ENCODE peak calls at places on chromosomes 11 and 22, in six cellular contexts. One of them, this sample, is unnamed.
A peak's percentile ranks its signal among the peaks of the same experiment; 100 is the strongest.

GRCh38 chr22:37109242-37109917 is at the start of gene TMPRSS6:
- DNase-seq in thyroid gland: no peak
- DNase-seq in HCT116: no peak
- DNase-seq in CD8-positive, alpha-beta T cell: no peak
- DNase-seq in fibroblast of pulmonary artery: no peak
- DNase-seq in foreskin fibroblast: no peak
- DNase-seq in this sample: no peak

GRCh38 chr11:122344281-122344680 is 228.3 kb upstream of the BLID start:
- DNase-seq in foreskin fibroblast: peak; percentile 81
- DNase-seq in fibroblast of pulmonary artery: peak; percentile 90
- DNase-seq in CD8-positive, alpha-beta T cell: no peak
- DNase-seq in HCT116: no peak
- DNase-seq in thyroid gland: no peak
- DNase-seq in this sample: no peak

GRCh38 chr11:93225642-93226041 is 27.9 kb upstream of the SLC36A4 start:
- DNase-seq in CD8-positive, alpha-beta T cell: no peak
- DNase-seq in foreskin fibroblast: peak; percentile 1
- DNase-seq in HCT116: peak; percentile 13
- DNase-seq in fibroblast of pulmonary artery: peak; percentile 48
- DNase-seq in thyroid gland: no peak
- DNase-seq in this sample: no peak

GRCh38 chr11:132456735-132457328 is 1075.5 kb downstream of the OPCML start:
- DNase-seq in foreskin fibroblast: no peak
- DNase-seq in thyroid gland: peak; percentile 15
- DNase-seq in HCT116: no peak
- DNase-seq in fibroblast of pulmonary artery: no peak
- DNase-seq in CD8-positive, alpha-beta T cell: no peak
- DNase-seq in this sample: no peak

GRCh38 chr11:1832989-1833365 is 1.8 kb upstream of the SYT8 start:
- DNase-seq in HCT116: no peak
- DNase-seq in thyroid gland: no peak
- DNase-seq in fibroblast of pulmonary artery: no peak
- DNase-seq in CD8-positive, alpha-beta T cell: no peak
- DNase-seq in foreskin fibroblast: no peak
- DNase-seq in this sample: no peak

GRCh38 chr22:32880061-32880460 is 78.6 kb downstream of the TIMP3 start:
- DNase-seq in HCT116: no peak
- DNase-seq in foreskin fibroblast: peak; percentile 40
- DNase-seq in fibroblast of pulmonary artery: peak; percentile 67
- DNase-seq in thyroid gland: no peak
- DNase-seq in CD8-positive, alpha-beta T cell: no peak
- DNase-seq in this sample: no peak

GRCh38 chr22:27115816-27116256 is 458.4 kb downstream of the MIAT start:
- DNase-seq in fibroblast of pulmonary artery: peak; percentile 58
- DNase-seq in CD8-positive, alpha-beta T cell: no peak
- DNase-seq in thyroid gland: no peak
- DNase-seq in HCT116: peak; percentile 92
- DNase-seq in foreskin fibroblast: peak; percentile 56
- DNase-seq in this sample: no peak

GRCh38 chr11:61688368-61689163 is 8.4 kb downstream of the DAGLA start:
- DNase-seq in CD8-positive, alpha-beta T cell: no peak
- DNase-seq in thyroid gland: peak; percentile 91
- DNase-seq in foreskin fibroblast: peak; percentile 67
- DNase-seq in fibroblast of pulmonary artery: peak; percentile 56
- DNase-seq in HCT116: no peak
- DNase-seq in this sample: no peak

GRCh38 chr22:24516301-24516737 is 21.2 kb downstream of the UPB1 start:
- DNase-seq in fibroblast of pulmonary artery: peak; percentile 91
- DNase-seq in CD8-positive, alpha-beta T cell: no peak
- DNase-seq in thyroid gland: peak; percentile 53
- DNase-seq in foreskin fibroblast: peak; percentile 71
- DNase-seq in HCT116: no peak
- DNase-seq in this sample: peak; percentile 43

GRCh38 chr11:42591841-42592240 is 720.0 kb upstream of the API5 start:
- DNase-seq in thyroid gland: no peak
- DNase-seq in fibroblast of pulmonary artery: no peak
- DNase-seq in CD8-positive, alpha-beta T cell: no peak
- DNase-seq in foreskin fibroblast: no peak
- DNase-seq in HCT116: no peak
- DNase-seq in this sample: no peak

GRCh38 chr11:121482231-121483129 is 29.7 kb upstream of the SORL1-AS1 start:
- DNase-seq in CD8-positive, alpha-beta T cell: peak; percentile 79
- DNase-seq in fibroblast of pulmonary artery: peak; percentile 27
- DNase-seq in thyroid gland: no peak
- DNase-seq in foreskin fibroblast: no peak
- DNase-seq in HCT116: no peak
- DNase-seq in this sample: no peak

GRCh38 chr11:46429709-46430108 is 38.1 kb upstream of the CHRM4 start:
- DNase-seq in fibroblast of pulmonary artery: no peak
- DNase-seq in HCT116: no peak
- DNase-seq in thyroid gland: no peak
- DNase-seq in CD8-positive, alpha-beta T cell: no peak
- DNase-seq in foreskin fibroblast: no peak
- DNase-seq in this sample: no peak

GRCh38 chr11:72864692-72865655 is 50.8 kb downstream of the ATG16L2 start:
- DNase-seq in HCT116: no peak
- DNase-seq in foreskin fibroblast: peak; percentile 44
- DNase-seq in thyroid gland: no peak
- DNase-seq in fibroblast of pulmonary artery: peak; percentile 79
- DNase-seq in CD8-positive, alpha-beta T cell: no peak
- DNase-seq in this sample: no peak

GRCh38 chr11:77396305-77396704 is 77.6 kb downstream of the PAK1 start:
- DNase-seq in HCT116: no peak
- DNase-seq in thyroid gland: no peak
- DNase-seq in foreskin fibroblast: no peak
- DNase-seq in CD8-positive, alpha-beta T cell: no peak
- DNase-seq in fibroblast of pulmonary artery: no peak
- DNase-seq in this sample: no peak
- TF ChIP-seq CTCF in HCT116: no peak
- TF ChIP-seq CTCF in thyroid gland: no peak
- TF ChIP-seq CTCF in foreskin fibroblast: no peak
- TF ChIP-seq CTCF in CD8-positive, alpha-beta T cell: no peak
- TF ChIP-seq CTCF in fibroblast of pulmonary artery: no peak
- TF ChIP-seq CTCF in this sample: no peak

DNA sequence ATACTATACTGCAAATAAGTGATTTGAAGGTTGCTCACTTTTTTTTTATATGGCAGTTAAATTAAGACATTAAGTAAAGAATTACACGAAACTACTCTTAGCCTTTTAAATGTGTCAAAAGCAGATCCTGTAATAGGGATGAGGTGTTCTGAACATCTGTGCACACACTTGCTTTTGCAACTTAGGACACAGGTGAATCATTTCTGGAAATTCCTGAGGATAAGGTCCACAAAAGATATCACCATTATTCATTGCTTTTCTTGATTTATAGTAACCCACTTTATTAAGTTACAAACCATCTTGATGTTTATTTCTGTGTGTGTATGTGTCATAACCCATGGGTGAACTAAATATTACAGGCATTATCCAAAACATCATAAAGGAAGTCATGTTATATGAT is 55.9 kb downstream of the SLC5A12 start:
- DNase-seq in HCT116: no peak
- DNase-seq in fibroblast of pulmonary artery: no peak
- DNase-seq in foreskin fibroblast: no peak
- DNase-seq in thyroid gland: no peak
- DNase-seq in CD8-positive, alpha-beta T cell: no peak
- DNase-seq in this sample: no peak
- H3K4me3 ChIP-seq in HCT116: no peak overlapping the region
- H3K4me3 ChIP-seq in fibroblast of pulmonary artery: no peak overlapping the region
- H3K4me3 ChIP-seq in foreskin fibroblast: no peak overlapping the region
- H3K4me3 ChIP-seq in thyroid gland: no peak overlapping the region
- H3K4me3 ChIP-seq in CD8-positive, alpha-beta T cell: no peak overlapping the region
- H3K4me3 ChIP-seq in this sample: no peak overlapping the region

DNA sequence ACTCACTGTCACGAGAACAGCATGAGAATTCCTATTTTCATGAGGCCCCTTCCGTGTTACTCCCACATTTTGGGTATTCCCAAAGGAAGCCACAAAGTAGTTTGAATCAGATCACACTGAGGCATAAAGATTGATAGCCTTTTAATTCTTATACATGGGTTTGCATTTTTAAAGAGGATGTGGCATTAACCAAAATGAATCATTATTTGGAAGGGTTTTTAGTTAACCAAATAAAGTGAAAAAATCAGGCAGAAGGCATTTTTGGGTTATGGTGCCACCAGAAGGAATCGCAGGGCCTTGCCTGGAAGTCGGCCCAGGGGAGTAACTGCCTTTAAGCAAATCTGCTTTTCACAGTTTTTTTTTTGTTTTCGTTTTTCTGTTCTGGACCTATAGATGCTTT is 55.4 kb downstream of the HSD17B12 start:
- DNase-seq in CD8-positive, alpha-beta T cell: no peak
- DNase-seq in HCT116: no peak
- DNase-seq in foreskin fibroblast: no peak
- DNase-seq in fibroblast of pulmonary artery: peak; percentile 36
- DNase-seq in thyroid gland: no peak
- DNase-seq in this sample: no peak
- TF ChIP-seq CTCF in CD8-positive, alpha-beta T cell: no peak
- TF ChIP-seq CTCF in HCT116: no peak
- TF ChIP-seq CTCF in foreskin fibroblast: no peak
- TF ChIP-seq CTCF in fibroblast of pulmonary artery: peak; percentile 15
- TF ChIP-seq CTCF in thyroid gland: no peak
- TF ChIP-seq CTCF in this sample: peak; percentile 15

GRCh38 chr11:97743205-97743742 is 1277.5 kb upstream of the CNTN5 start:
- DNase-seq in HCT116: no peak
- DNase-seq in thyroid gland: no peak
- DNase-seq in foreskin fibroblast: no peak
- DNase-seq in CD8-positive, alpha-beta T cell: no peak
- DNase-seq in fibroblast of pulmonary artery: peak; percentile 62
- DNase-seq in this sample: no peak
- H3K4me3 ChIP-seq in HCT116: no peak overlapping the region
- H3K4me3 ChIP-seq in thyroid gland: no peak overlapping the region
- H3K4me3 ChIP-seq in foreskin fibroblast: no peak overlapping the region
- H3K4me3 ChIP-seq in CD8-positive, alpha-beta T cell: no peak overlapping the region
- H3K4me3 ChIP-seq in fibroblast of pulmonary artery: no peak overlapping the region
- H3K4me3 ChIP-seq in this sample: no peak overlapping the region

GRCh38 chr11:67285541-67286498 is 3.3 kb upstream of the ANKRD13D start:
- DNase-seq in foreskin fibroblast: no peak
- DNase-seq in CD8-positive, alpha-beta T cell: peak; percentile 74
- DNase-seq in HCT116: no peak
- DNase-seq in fibroblast of pulmonary artery: no peak
- DNase-seq in thyroid gland: no peak
- DNase-seq in this sample: no peak

GRCh38 chr11:67284811-67285540 is 4.1 kb upstream of the ANKRD13D start:
- DNase-seq in CD8-positive, alpha-beta T cell: no peak
- DNase-seq in fibroblast of pulmonary artery: no peak
- DNase-seq in thyroid gland: no peak
- DNase-seq in HCT116: no peak
- DNase-seq in foreskin fibroblast: no peak
- DNase-seq in this sample: no peak

GRCh38 chr11:67287355-67288197 is 1.5 kb upstream of the ANKRD13D start:
- DNase-seq in HCT116: no peak
- DNase-seq in fibroblast of pulmonary artery: no peak
- DNase-seq in foreskin fibroblast: no peak
- DNase-seq in thyroid gland: no peak
- DNase-seq in CD8-positive, alpha-beta T cell: peak; percentile 72
- DNase-seq in this sample: no peak

GRCh38 chr11:67288198-67288451 is 978 bp upstream of the ANKRD13D start:
- DNase-seq in CD8-positive, alpha-beta T cell: no peak
- DNase-seq in HCT116: no peak
- DNase-seq in foreskin fibroblast: no peak
- DNase-seq in thyroid gland: no peak
- DNase-seq in fibroblast of pulmonary artery: no peak
- DNase-seq in this sample: no peak

DNA sequence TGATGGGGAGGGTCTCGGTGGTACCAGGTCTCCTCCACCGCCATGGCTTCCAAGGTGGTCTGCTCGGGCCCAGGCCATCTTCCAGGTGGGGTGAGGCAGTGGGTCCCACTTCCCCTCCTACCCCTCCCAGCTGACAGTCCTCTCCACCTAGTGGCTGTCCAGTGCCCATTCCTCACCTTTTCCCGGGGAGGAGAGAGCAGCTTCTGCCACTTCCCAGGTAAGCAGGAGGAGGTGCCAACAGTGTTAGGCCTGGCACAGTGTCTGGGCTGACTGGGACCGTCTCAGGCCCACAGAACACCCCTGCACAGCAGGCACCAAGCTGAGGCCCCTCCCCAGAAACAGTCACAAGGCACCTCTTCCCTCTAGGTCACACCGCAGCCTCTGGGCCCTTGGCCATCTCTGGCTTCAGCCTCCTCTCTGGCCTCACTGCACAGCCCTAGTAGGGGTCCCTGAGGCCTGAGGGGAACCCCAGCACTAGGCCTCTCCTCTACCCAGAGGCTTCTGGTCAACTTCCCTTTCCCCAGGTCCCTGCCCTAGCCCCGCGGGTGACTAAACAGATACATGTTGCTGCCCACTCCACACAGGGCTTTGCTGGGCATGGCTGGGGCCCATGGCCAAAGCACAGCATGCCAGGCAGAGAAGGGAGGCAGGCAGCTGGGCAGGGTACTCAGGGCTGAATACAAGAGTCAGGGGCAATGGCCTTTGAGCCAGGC is 2.3 kb upstream of the ANKRD13D start:
- DNase-seq in HCT116: no peak
- DNase-seq in fibroblast of pulmonary artery: no peak
- DNase-seq in CD8-positive, alpha-beta T cell: no peak
- DNase-seq in foreskin fibroblast: no peak
- DNase-seq in thyroid gland: no peak
- DNase-seq in this sample: no peak
- TF ChIP-seq CTCF in HCT116: peak; percentile 22
- TF ChIP-seq CTCF in fibroblast of pulmonary artery: no peak
- TF ChIP-seq CTCF in CD8-positive, alpha-beta T cell: no peak
- TF ChIP-seq CTCF in foreskin fibroblast: no peak
- TF ChIP-seq CTCF in thyroid gland: no peak
- TF ChIP-seq CTCF in this sample: no peak

GRCh38 chr22:50482107-50483074 is 1.0 kb downstream of the ADM2 start:
- DNase-seq in foreskin fibroblast: no peak
- DNase-seq in CD8-positive, alpha-beta T cell: no peak
- DNase-seq in fibroblast of pulmonary artery: no peak
- DNase-seq in HCT116: no peak
- DNase-seq in thyroid gland: peak; percentile 43
- DNase-seq in this sample: no peak

GRCh38 chr22:50479686-50480085 is 1.7 kb upstream of the ADM2 start:
- DNase-seq in HCT116: no peak
- DNase-seq in foreskin fibroblast: no peak
- DNase-seq in fibroblast of pulmonary artery: no peak
- DNase-seq in thyroid gland: peak; percentile 57
- DNase-seq in CD8-positive, alpha-beta T cell: no peak
- DNase-seq in this sample: no peak

GRCh38 chr22:50481440-50482106 is at the start of gene ADM2:
- DNase-seq in CD8-positive, alpha-beta T cell: peak; percentile 78
- DNase-seq in foreskin fibroblast: no peak
- DNase-seq in fibroblast of pulmonary artery: no peak
- DNase-seq in HCT116: no peak
- DNase-seq in thyroid gland: peak; percentile 68
- DNase-seq in this sample: no peak

GRCh38 chr22:50483106-50483505 is 1.8 kb downstream of the ADM2 start:
- DNase-seq in CD8-positive, alpha-beta T cell: no peak
- DNase-seq in thyroid gland: no peak
- DNase-seq in foreskin fibroblast: no peak
- DNase-seq in HCT116: no peak
- DNase-seq in fibroblast of pulmonary artery: no peak
- DNase-seq in this sample: no peak

DNA sequence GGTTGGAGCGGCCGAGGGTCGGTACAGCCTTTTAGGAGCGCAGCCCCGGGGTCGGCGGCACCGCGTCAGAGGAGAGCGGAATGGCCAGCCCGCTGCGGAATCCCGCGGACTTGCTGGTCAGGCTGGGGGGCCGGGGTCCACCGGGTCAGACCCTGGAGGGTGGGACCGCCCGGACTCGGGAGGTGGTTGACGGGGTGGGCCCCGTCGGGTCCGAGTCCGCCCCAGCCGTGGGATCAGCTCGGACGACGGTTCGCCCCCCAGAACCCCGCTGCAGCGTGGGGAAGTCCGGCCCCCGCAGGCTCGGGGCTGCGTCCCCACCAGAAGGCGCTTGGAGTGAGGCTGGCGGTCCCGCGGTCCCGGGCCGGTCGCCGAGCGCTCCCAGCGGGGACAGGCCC is 301 bp upstream of the ADM2 start:
- DNase-seq in CD8-positive, alpha-beta T cell: no peak
- DNase-seq in foreskin fibroblast: no peak
- DNase-seq in thyroid gland: no peak
- DNase-seq in HCT116: no peak
- DNase-seq in fibroblast of pulmonary artery: no peak
- DNase-seq in this sample: no peak
- H3K4me3 ChIP-seq in CD8-positive, alpha-beta T cell: peak overlapping the region; percentile 45
- H3K4me3 ChIP-seq in foreskin fibroblast: peak overlapping the region; percentile 66
- H3K4me3 ChIP-seq in thyroid gland: peak overlapping the region; percentile 58
- H3K4me3 ChIP-seq in HCT116: peak overlapping the region; percentile 76
- H3K4me3 ChIP-seq in fibroblast of pulmonary artery: peak overlapping the region; percentile 64
- H3K4me3 ChIP-seq in this sample: no peak overlapping the region

This sample was measured in retinal pigment epithelial cell.